ENCODE peak calls at places on chromosomes 3 and 15, in nine cellular contexts. H is stimulated activated CD8-positive, alpha-beta memory T cell treated with anti-CD3 and anti-CD28 coated beads, Interleukin-15, amount 100 ng/mL, for 1 hour; W is AG09319; D is skeletal muscle cell; J is EL; M is left cardiac atrium; U is GM10248; V is endothelial cell; C is NAMALWA. A is an unnamed sample.

GRCh38 chr15:96320703-96321421 is 9.6 kb upstream of the NR2F2 start:
- DNase-seq in J (no peak), M (no peak), H (no peak), C (no peak), W (no peak), D (no peak), U (no peak), V (no peak), A (no peak)

GRCh38 chr3:49719214-49719884 is at the start of gene AMIGO3:
- DNase-seq in M (peak), V (peak), D (peak), J (peak), C (peak), U (peak), W (peak), H (peak), A (no peak)

GRCh38 chr3:126939347-126939735 is 43.6 kb upstream of the PLXNA1 start:
- DNase-seq in M (no peak), D (no peak), H (no peak), J (no peak), U (no peak), W (no peak), V (no peak), C (no peak), A (no peak)

GRCh38 chr15:83285979-83286553 is 1.6 kb upstream of the BNC1 start:
- DNase-seq in J (peak), U (no peak), C (no peak), M (no peak), W (no peak), H (no peak), D (peak), V (no peak), A (no peak)

GRCh38 chr3:49081429-49081828 is 12.4 kb downstream of the QRICH1 start:
- DNase-seq in U (no peak), W (no peak), C (no peak), D (no peak), V (no peak), H (no peak), J (no peak), M (no peak), A (no peak)

GRCh38 chr3:196202516-196202970 is 8.7 kb downstream of the ZDHHC19 start:
- DNase-seq in D (no peak), M (peak), V (no peak), U (peak), C (no peak), J (no peak), H (no peak), W (no peak), A (peak)

GRCh38 chr15:75030023-75030413 is 6.6 kb downstream of the PPCDC start:
- DNase-seq in M (no peak), D (no peak), W (peak), V (no peak), H (no peak), U (no peak), C (no peak), J (peak), A (no peak)

GRCh38 chr3:186909078-186909853 is 21.1 kb upstream of the ST6GAL1 start:
- DNase-seq in V (no peak), W (no peak), C (no peak), D (no peak), M (peak), H (peak), J (no peak), U (no peak), A (peak)

GRCh38 chr15:26667222-26667988 is 105.5 kb downstream of the GABRB3 start:
- DNase-seq in U (no peak), W (no peak), V (no peak), C (no peak), J (no peak), D (no peak), H (no peak), M (peak), A (no peak)

GRCh38 chr3:60149501-60149900 is 1099.7 kb upstream of the CFAP20DC start:
- DNase-seq in M (no peak), W (no peak), V (no peak), J (no peak), U (no peak), H (no peak), C (no peak), D (no peak), A (no peak)

GRCh38 chr15:64869501-64869900 is 27.8 kb downstream of the PLEKHO2 start:
- DNase-seq in D (no peak), J (no peak), C (no peak), V (no peak), M (no peak), U (no peak), W (no peak), H (no peak), A (no peak)

GRCh38 chr3:73926360-73927202 is 301.8 kb upstream of the PDZRN3 start:
- DNase-seq in W (no peak), C (no peak), J (no peak), V (no peak), U (no peak), D (no peak), H (no peak), M (no peak), A (no peak)